ENCODE peak calls at places on chromosomes 5 and 9, in five cellular contexts. A is neuronal stem cell, Q is cardiac muscle cell, T is PC-3, V is aorta. B is an unnamed sample.

GRCh38 chr5:170206958-170207357 is 25.8 kb upstream of the C5orf58 start:
- DNase-seq in A (no peak), T (no peak), Q (no peak), V (no peak), B (no peak)

GRCh38 chr5:32195265-32195664 is 21.1 kb upstream of the GOLPH3 start:
- DNase-seq in Q (no peak), A (no peak), V (no peak), T (no peak), B (no peak)

GRCh38 chr9:105760053-105760452 is 65.7 kb downstream of the TMEM38B start:
- DNase-seq in V (no peak), Q (peak), T (no peak), A (no peak), B (no peak)

GRCh38 chr9:134128727-134129679 is 6.9 kb upstream of the WDR5 start:
- DNase-seq in Q (no peak), A (no peak), T (no peak), V (no peak), B (no peak)

GRCh38 chr5:163696270-163696887 is 191.0 kb downstream of the MAT2B start:
- DNase-seq in V (no peak), Q (peak), T (peak), A (peak), B (peak)

GRCh38 chr5:138068742-138069375 is 15.0 kb upstream of the WNT8A start:
- DNase-seq in Q (peak), T (peak), A (no peak), V (peak), B (no peak)

GRCh38 chr9:82829818-82830217 is 233.1 kb downstream of the RASEF start:
- DNase-seq in Q (no peak), T (peak), V (no peak), A (no peak), B (no peak)

GRCh38 chr5:10914741-10915480 is 153.9 kb upstream of the DAP start:
- DNase-seq in A (no peak), T (peak), Q (no peak), V (no peak), B (no peak)

GRCh38 chr5:150777685-150778084 is 872 bp upstream of the SMIM3 start:
- DNase-seq in A (no peak), V (no peak), Q (no peak), T (no peak), B (no peak)

GRCh38 chr5:103589416-103590175 is 27.0 kb upstream of the NUDT12 start:
- DNase-seq in V (no peak), T (no peak), A (no peak), Q (peak), B (no peak)

GRCh38 chr9:110958846-110959245 is 79.4 kb downstream of the LPAR1 start:
- DNase-seq in A (no peak), T (no peak), V (no peak), Q (no peak), B (no peak)

GRCh38 chr5:135834639-135835529 is at the start of gene SLC25A48:
- DNase-seq in V (no peak), A (peak), Q (peak), T (no peak), B (no peak)

GRCh38 chr5:123207321-123207645 is 118.2 kb downstream of the PRDM6 start:
- DNase-seq in A (no peak), Q (no peak), T (no peak), V (no peak), B (no peak)

GRCh38 chr9:14306188-14306587 is 7.8 kb downstream of the NFIB start:
- DNase-seq in T (no peak), Q (no peak), A (no peak), V (no peak), B (no peak)

GRCh38 chr9:14308751-14309140 is 5.2 kb downstream of the NFIB start:
- DNase-seq in Q (no peak), A (no peak), T (no peak), V (no peak), B (peak)

GRCh38 chr9:14309403-14309802 is 4.5 kb downstream of the NFIB start:
- DNase-seq in A (no peak), V (no peak), Q (peak), T (peak), B (peak)

GRCh38 chr9:14306672-14307646 is 7.0 kb downstream of the NFIB start:
- DNase-seq in Q (no peak), A (no peak), T (no peak), V (no peak), B (no peak)

DNA sequence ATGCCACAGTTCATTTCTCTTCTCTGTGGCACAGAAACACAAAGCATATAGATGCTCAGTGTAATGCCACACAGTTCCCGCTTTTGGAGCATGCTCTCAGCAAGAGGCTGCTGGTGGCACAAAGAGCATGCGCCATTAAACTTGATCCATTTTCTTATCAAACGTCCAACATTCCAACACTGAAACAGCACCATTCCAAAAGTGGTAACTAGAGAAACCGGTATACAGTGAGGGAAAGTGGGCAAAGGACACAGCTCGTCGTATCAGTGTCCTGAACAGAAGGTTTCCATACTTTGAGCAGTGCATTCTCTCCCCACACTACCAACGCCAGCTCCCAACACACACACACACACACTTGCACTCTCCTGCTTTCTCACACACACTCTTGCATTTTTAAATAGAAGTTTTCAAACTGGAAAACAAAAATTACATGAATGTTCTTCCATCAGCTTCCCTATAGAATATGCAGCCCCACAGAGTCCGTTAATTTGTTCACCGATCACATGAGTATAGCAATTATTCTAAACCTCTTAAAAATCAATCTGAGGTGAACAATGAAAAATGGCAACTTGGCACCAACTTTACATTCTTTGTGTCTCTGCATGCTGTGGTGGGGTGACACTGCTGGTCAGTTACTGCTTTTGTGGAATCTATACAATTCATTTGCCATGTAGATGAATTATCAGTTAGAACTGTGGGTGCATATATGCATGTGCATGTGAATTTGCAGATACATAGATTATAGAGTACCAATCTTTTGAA is 5.8 kb downstream of the NFIB start:
- DNase-seq in Q (peak), T (no peak), A (no peak), V (no peak), B (no peak)
- H3K27ac ChIP-seq in Q (no peak), T (no peak), A (no peak), V (no peak), B (no peak)

GRCh38 chr9:93130861-93131481 is 3.1 kb downstream of the NINJ1 start:
- DNase-seq in A (no peak), V (peak), T (no peak), Q (no peak), B (no peak)

GRCh38 chr9:93129286-93129685 is 4.8 kb downstream of the NINJ1 start:
- DNase-seq in T (no peak), Q (no peak), V (peak), A (no peak), B (no peak)

GRCh38 chr9:93128011-93128714 is 5.9 kb downstream of the NINJ1 start:
- DNase-seq in T (no peak), Q (no peak), V (peak), A (no peak), B (no peak)

GRCh38 chr9:93128715-93129224 is 5.3 kb downstream of the NINJ1 start:
- DNase-seq in Q (no peak), A (no peak), T (no peak), V (no peak), B (no peak)

DNA sequence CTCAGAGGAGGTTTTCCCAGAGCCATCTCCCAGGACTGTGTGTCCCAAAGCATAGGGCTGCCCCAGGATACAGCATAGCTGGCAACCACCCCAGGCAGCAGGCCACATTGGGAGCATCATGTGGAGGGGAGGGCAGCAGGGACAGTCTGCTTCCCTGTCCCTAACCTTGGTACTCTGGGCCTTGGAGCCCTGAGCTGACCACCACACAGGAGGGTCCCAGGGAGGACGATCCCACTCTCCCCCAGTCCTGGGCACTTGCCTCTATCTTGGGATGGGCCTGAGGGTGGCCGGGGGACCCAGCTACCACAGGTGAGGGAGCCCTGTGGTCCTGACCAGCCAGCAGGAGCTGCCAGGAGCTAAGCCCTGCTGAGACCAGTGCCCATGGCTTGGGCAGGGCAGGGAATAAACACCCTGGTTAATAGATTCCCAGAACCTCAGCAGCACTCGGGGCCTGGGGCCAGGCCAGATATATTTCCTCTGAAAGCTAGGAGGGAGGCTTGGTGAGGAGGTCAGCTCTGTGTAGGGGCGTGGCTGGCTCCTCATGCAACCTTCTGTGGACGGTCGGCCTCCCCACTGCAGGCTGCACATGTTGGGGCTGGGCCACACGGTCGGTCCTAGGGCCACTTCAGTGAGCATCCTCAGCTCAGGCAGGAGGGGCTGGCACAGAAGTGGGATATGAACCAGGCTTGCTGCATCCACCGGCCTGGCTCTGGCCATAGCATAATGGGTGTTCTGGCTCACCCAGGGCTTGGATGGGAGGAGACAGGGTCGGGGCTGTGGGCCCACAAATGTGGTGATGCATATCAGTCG is 4.2 kb downstream of the NINJ1 start:
- DNase-seq in Q (no peak), T (no peak), V (no peak), A (no peak), B (no peak)
- H3K27ac ChIP-seq in Q (no peak), T (no peak), V (no peak), A (no peak), B (no peak)

DNA sequence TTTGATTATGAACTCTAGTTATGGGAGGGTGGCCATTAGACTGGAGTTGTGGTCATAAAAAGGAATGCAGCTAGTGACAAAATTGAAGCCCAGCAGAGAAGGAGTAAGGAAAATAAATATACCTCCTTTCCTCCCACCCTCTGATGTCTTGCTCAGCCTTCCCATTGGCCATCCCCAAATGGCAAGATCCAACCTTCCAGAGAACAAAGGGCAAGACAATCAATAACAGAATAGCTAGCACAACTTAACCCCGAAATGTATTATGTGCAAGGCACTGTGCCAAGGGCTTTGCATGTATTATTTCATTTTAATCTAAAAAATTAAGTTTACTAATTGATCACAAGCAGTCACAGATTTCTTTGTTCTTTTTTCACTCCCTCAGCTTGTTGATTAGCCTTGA is 3.6 kb downstream of the ITGA1 start:
- DNase-seq in Q (no peak), T (no peak), V (no peak), A (no peak), B (no peak)
- H3K27ac ChIP-seq in Q (no peak), T (no peak), V (peak), A (no peak), B (no peak)

DNA sequence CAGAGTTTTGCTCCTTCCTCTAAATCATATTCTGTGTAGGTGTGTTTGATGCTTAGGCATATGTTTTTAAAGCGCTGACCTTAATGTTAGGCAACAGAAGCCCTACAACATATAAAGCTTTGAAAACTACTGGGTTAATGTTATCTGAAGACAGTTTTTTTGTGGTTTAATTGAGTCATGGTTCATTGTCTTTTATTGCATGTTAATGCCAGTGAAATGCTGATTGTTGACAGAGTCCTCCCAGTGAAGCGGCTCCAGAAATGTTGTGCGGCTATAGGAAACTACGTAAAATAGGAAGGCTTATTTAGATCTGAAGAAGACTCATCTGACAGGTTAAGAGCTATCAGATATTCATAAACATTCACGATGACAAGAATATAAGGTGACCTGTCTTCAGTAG is 424.6 kb downstream of the CCDC171 start:
- DNase-seq in Q (peak), V (no peak), A (no peak), T (peak), B (no peak)
- H3K27ac ChIP-seq in Q (no peak), V (no peak), A (no peak), T (no peak), B (no peak)

GRCh38 chr9:118957585-118957984 is 411.6 kb downstream of the BRINP1 start:
- DNase-seq in A (no peak), Q (no peak), T (no peak), V (no peak), B (no peak)
- H3K27ac ChIP-seq in A (no peak), Q (no peak), T (no peak), V (no peak), B (no peak)

DNA sequence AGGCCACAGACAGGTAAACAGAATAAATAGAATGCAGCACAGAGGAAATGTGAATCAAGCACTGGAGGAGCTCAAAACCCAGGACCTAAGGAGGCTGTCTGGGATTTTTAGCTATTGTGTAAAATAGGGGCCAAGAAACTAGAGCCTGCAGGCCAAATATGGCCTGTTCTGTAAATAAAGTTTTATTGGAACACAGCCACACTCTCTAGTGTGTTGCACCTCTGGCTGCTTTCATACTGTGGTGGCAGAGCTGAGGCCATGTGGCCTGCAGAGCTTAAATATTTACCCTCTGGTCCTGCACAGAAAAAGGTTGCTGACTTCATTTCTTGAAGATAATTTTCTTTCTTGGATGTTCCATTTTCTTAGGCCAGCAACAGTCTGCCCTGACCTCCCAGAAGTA is 136.4 kb downstream of the WDR41 start:
- DNase-seq in Q (no peak), T (no peak), V (no peak), A (no peak), B (no peak)
- H3K27ac ChIP-seq in Q (no peak), T (no peak), V (no peak), A (no peak), B (no peak)

DNA sequence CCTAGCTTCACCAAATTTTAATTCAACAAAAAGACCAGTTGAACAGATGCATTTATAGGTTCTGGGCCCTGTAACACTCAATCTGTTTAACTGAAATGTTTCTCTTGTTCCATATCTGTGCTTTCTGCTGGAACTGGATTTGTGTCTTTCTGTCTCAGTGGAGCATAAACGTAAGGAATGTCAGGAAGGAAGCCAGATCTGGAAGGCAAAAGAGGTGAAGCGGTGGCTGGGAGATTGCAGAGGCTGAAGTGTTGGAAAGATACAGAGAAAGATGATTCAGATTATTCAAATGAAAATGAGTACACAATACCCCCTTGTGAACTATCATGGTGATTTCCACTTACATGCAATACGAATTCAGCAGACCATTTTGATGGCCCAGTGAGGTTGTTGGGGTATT is 406.8 kb downstream of the BRINP1 start:
- DNase-seq in Q (no peak), V (no peak), A (no peak), T (no peak), B (no peak)
- H3K27ac ChIP-seq in Q (peak), V (no peak), A (peak), T (no peak), B (no peak)

GRCh38 chr5:141597394-141597793 is 21.4 kb downstream of the DIAPH1 start:
- DNase-seq in V (no peak), T (peak), Q (no peak), A (no peak), B (no peak)
- H3K27ac ChIP-seq in V (no peak), T (no peak), Q (no peak), A (no peak), B (no peak)

GRCh38 chr9:130119521-130120206 is 52.5 kb upstream of the NCS1 start:
- DNase-seq in T (no peak), V (no peak), Q (no peak), A (no peak), B (no peak)

GRCh38 chr9:130120207-130120587 is 52.0 kb upstream of the NCS1 start:
- DNase-seq in A (no peak), T (no peak), V (no peak), Q (no peak), B (no peak)

GRCh38 chr9:130117376-130117775 is 54.8 kb upstream of the NCS1 start:
- DNase-seq in T (no peak), A (no peak), Q (no peak), V (no peak), B (no peak)

GRCh38 chr9:130117816-130118632 is 54.2 kb upstream of the NCS1 start:
- DNase-seq in V (peak), A (no peak), Q (peak), T (peak), B (no peak)

GRCh38 chr9:130118841-130119520 is 53.2 kb upstream of the NCS1 start:
- DNase-seq in T (no peak), A (no peak), V (no peak), Q (no peak), B (peak)
- H3K27ac ChIP-seq in T (no peak), A (peak), V (no peak), Q (no peak), B (peak)

B was measured in foreskin keratinocyte.